ENCODE peak calls at places on chromosomes 16 and 17, in nine cellular contexts. G, U, J, D, W, Z, C, V and B are unnamed samples.

GRCh38 chr17:1077536-1078061 is 80.7 kb downstream of the TIMM22 start:
- DNase-seq in J (no peak), Z (no peak), V (peak; percentile 17), D (no peak), U (no peak), C (no peak), W (no peak), G (no peak), B (no peak)

GRCh38 chr16:74999208-74999682 is 421 bp downstream of the ZNRF1 start:
- DNase-seq in V (peak; percentile 64), D (no peak), U (no peak), G (peak; percentile 60), J (peak; percentile 9), C (no peak), W (no peak), Z (peak; percentile 24), B (no peak)

GRCh38 chr17:1150863-1151685 is 28.7 kb downstream of the ABR start:
- DNase-seq in U (no peak), V (no peak), J (no peak), C (peak; percentile 40), D (no peak), G (no peak), W (no peak), Z (peak; percentile 8), B (no peak)

GRCh38 chr16:82882249-82882648 is 255.5 kb downstream of the CDH13 start:
- DNase-seq in G (no peak), D (no peak), V (peak; percentile 29), W (no peak), Z (no peak), C (no peak), J (no peak), U (no peak), B (no peak)

GRCh38 chr17:80447790-80448189 is 28.6 kb downstream of the NPTX1 start:
- DNase-seq in Z (no peak), U (peak; percentile 46), W (no peak), J (peak; percentile 66), V (no peak), C (no peak), G (no peak), D (no peak), B (no peak)

GRCh38 chr16:67155305-67156145 is 4.2 kb downstream of the TRADD start:
- DNase-seq in Z (peak; percentile 69), W (no peak), U (no peak), C (no peak), G (peak; percentile 71), D (no peak), J (peak; percentile 76), V (peak; percentile 90), B (peak; percentile 46)

GRCh38 chr17:1725642-1726511 is 1.4 kb downstream of the WDR81 start:
- DNase-seq in W (no peak), J (no peak), V (no peak), C (no peak), D (no peak), U (no peak), G (no peak), Z (no peak), B (no peak)

GRCh38 chr17:64780096-64781012 is 118.2 kb upstream of the SMURF2 start:
- DNase-seq in J (peak; percentile 78), G (peak; percentile 36), Z (no peak), D (no peak), U (no peak), W (no peak), C (no peak), V (peak; percentile 62), B (no peak)

GRCh38 chr17:76527430-76528111 is 9.9 kb downstream of the CYGB start:
- DNase-seq in W (no peak), U (no peak), D (no peak), G (no peak), Z (peak; percentile 84), C (no peak), J (peak; percentile 63), V (peak; percentile 75), B (no peak)

GRCh38 chr17:73013816-73014663 is 78.4 kb downstream of the SLC39A11 start:
- DNase-seq in W (no peak), G (peak; percentile 48), U (no peak), J (no peak), V (no peak), Z (peak; percentile 51), D (no peak), C (no peak), B (no peak)

GRCh38 chr17:14052886-14053615 is 16.3 kb upstream of the COX10 start:
- DNase-seq in G (no peak), V (no peak), D (no peak), Z (peak; percentile 50), W (no peak), J (peak; percentile 51), U (peak; percentile 24), C (no peak), B (no peak)

GRCh38 chr16:50535506-50536257 is 12.5 kb upstream of the NKD1 start:
- DNase-seq in G (no peak), U (no peak), J (no peak), C (no peak), Z (no peak), D (no peak), W (no peak), V (no peak), B (no peak)

GRCh38 chr17:28178800-28179199 is 136.3 kb downstream of the NLK start:
- DNase-seq in J (no peak), Z (no peak), V (no peak), C (peak; percentile 23), D (no peak), G (no peak), W (no peak), U (no peak), B (no peak)

GRCh38 chr17:41528959-41529353 is 848 bp upstream of the KRT19 start:
- DNase-seq in W (no peak), Z (no peak), G (peak; percentile 74), C (no peak), D (no peak), J (no peak), V (no peak), U (no peak), B (no peak)

GRCh38 chr16:60107920-60108319 is 1373.8 kb upstream of the GOT2 start:
- DNase-seq in C (no peak), W (no peak), J (no peak), U (no peak), Z (no peak), V (no peak), D (no peak), G (no peak), B (no peak)

GRCh38 chr16:7315813-7316212 is 16.8 kb upstream of the RBFOX1 start:
- DNase-seq in W (no peak), Z (no peak), D (no peak), C (no peak), V (no peak), G (peak; percentile 48), U (no peak), J (no peak), B (no peak)

GRCh38 chr17:82297280-82297803 is 20.1 kb downstream of the CD7 start:
- DNase-seq in Z (peak; percentile 96), U (no peak), D (no peak), J (peak; percentile 83), C (no peak), W (peak; percentile 81), V (peak; percentile 79), G (peak; percentile 43), B (no peak)

GRCh38 chr16:87363771-87364476 is 19.7 kb downstream of the FBXO31 start:
- DNase-seq in G (no peak), J (no peak), D (no peak), W (no peak), U (no peak), C (no peak), Z (peak; percentile 55), V (peak; percentile 80), B (no peak)

GRCh38 chr17:40499551-40500189 is 1.8 kb downstream of the TNS4 start:
- DNase-seq in G (peak; percentile 65), U (no peak), J (peak; percentile 72), W (no peak), C (peak; percentile 36), Z (peak; percentile 55), D (no peak), V (peak; percentile 91), B (no peak)

GRCh38 chr17:10875984-10876555 is 38.2 kb upstream of the PIRT start:
- DNase-seq in V (peak; percentile 33), J (peak; percentile 39), Z (peak; percentile 20), D (no peak), C (no peak), W (no peak), U (no peak), G (peak; percentile 15), B (peak; percentile 12)

GRCh38 chr17:63381101-63381729 is 64.9 kb downstream of the CYB561 start:
- DNase-seq in W (no peak), Z (no peak), C (no peak), J (no peak), V (no peak), G (no peak), U (no peak), D (no peak), B (no peak)

GRCh38 chr16:22631264-22631663 is 120.6 kb downstream of the NPIPB5 start:
- DNase-seq in D (no peak), Z (no peak), G (no peak), V (no peak), W (no peak), U (no peak), J (no peak), C (no peak), B (no peak)

GRCh38 chr16:5615868-5616642 is 518.5 kb upstream of the EEF2KMT start:
- DNase-seq in Z (no peak), D (no peak), C (peak; percentile 57), W (no peak), G (peak; percentile 44), V (peak; percentile 57), U (no peak), J (no peak), B (peak; percentile 69)

GRCh38 chr17:6450926-6451717 is 6.9 kb downstream of the PIMREG start:
- DNase-seq in U (no peak), C (no peak), G (peak; percentile 55), D (no peak), V (no peak), Z (no peak), W (no peak), J (no peak), B (no peak)

GRCh38 chr16:9072806-9073341 is 18.6 kb upstream of the HAPSTR1 start:
- DNase-seq in C (no peak), W (peak; percentile 74), Z (peak; percentile 94), V (no peak), J (peak; percentile 94), G (peak; percentile 32), U (peak; percentile 88), D (peak; percentile 79), B (no peak)

GRCh38 chr16:3274490-3274889 is 8.8 kb upstream of the ZNF263 start:
- DNase-seq in W (no peak), J (no peak), C (no peak), V (no peak), G (peak; percentile 27), U (no peak), D (no peak), Z (peak; percentile 45), B (peak; percentile 63)

GRCh38 chr17:238964-239259 is 57.5 kb upstream of the DOC2B start:
- DNase-seq in V (no peak), W (no peak), J (no peak), U (no peak), D (no peak), C (no peak), Z (no peak), G (peak; percentile 14), B (no peak)